ENCODE peak calls at places on chromosome 3, in ten cellular contexts. V is activated naive CD8-positive, alpha-beta T cell treated with anti-CD3 and anti-CD28 coated beads, Interleukin-2, amount 10 ng/mL, durations not matched to agents 7 days and 5 days; R is amygdala; S is hepatic stellate cell; W is left colon; X is stimulated activated naive CD8-positive, alpha-beta T cell treated with anti-CD3 and anti-CD28 coated beads, Interleukin-15, Interleukin-2, amounts not matched to agents 100 U/mL and 50 U/mL, for 24 hours; D is fibroblast of villous mesenchyme; K is activated CD4-positive, alpha-beta T cell treated with anti-CD3 and anti-CD28 coated beads, Interleukin-2, amount 10 ng/mL, durations not matched to agents 24 days and 14 days; F is left cardiac atrium; N is thoracic aorta. M is an unnamed sample.

GRCh38 chr3:176951586-176952292 is 245.5 kb downstream of the TBL1XR1 start:
- DNase-seq in V (no peak), R (no peak), S (peak; percentile 23), W (no peak), X (no peak), D (no peak), K (no peak), F (no peak), N (no peak), M (no peak)

GRCh38 chr3:127420355-127420655 is 132.5 kb upstream of the PRR20G start:
- DNase-seq in V (no peak), R (no peak), S (no peak), W (no peak), X (no peak), D (no peak), K (no peak), F (no peak), N (no peak), M (no peak)

GRCh38 chr3:126311338-126311978 is 45.8 kb downstream of the KLF15 start:
- DNase-seq in V (no peak), R (no peak), S (no peak), W (no peak), X (no peak), D (no peak), K (no peak), F (no peak), N (no peak), M (no peak)

GRCh38 chr3:188231454-188231853 is 77.5 kb downstream of the LPP start:
- DNase-seq in V (no peak), R (no peak), S (no peak), W (no peak), X (no peak), D (no peak), K (no peak), F (no peak), N (no peak), M (no peak)

GRCh38 chr3:141986548-141987107 is 110.2 kb downstream of the ATP1B3 start:
- DNase-seq in V (no peak), R (no peak), S (no peak), W (no peak), X (no peak), D (no peak), K (peak; percentile 20), F (no peak), N (no peak), M (no peak)

GRCh38 chr3:192819001-192819569 is 91.7 kb upstream of the FGF12 start:
- DNase-seq in V (no peak), R (no peak), S (peak; percentile 72), W (no peak), X (peak; percentile 43), D (peak; percentile 92), K (peak; percentile 86), F (peak; percentile 29), N (no peak), M (peak; percentile 24)

GRCh38 chr3:21216598-21216997 is 534.4 kb downstream of the ZNF385D start:
- DNase-seq in V (no peak), R (no peak), S (peak; percentile 4), W (no peak), X (no peak), D (peak; percentile 15), K (no peak), F (no peak), N (no peak), M (no peak)

GRCh38 chr3:129503387-129504010 is 24.9 kb upstream of the RHO start:
- DNase-seq in V (no peak), R (no peak), S (no peak), W (no peak), X (no peak), D (peak; percentile 47), K (no peak), F (no peak), N (no peak), M (no peak)